ENCODE peak calls at places on chromosome 20, in four cellular contexts. One of them, this sample, is unnamed.

GRCh38 chr20:25632940-25633790 is 9.4 kb upstream of the NANP start:
- DNase-seq in kidney tubule cell: peak; percentile 31
- DNase-seq in activated CD4-positive, alpha-beta T cell treated with anti-CD3 and anti-CD28 coated beads, Interleukin-2, amount 10 ng/mL, durations not matched to agents 7 days and 5 days: no peak
- DNase-seq in glomerular endothelial cell: no peak
- DNase-seq in this sample: no peak

GRCh38 chr20:38121741-38122140 is 43.3 kb downstream of the TGM2 start:
- DNase-seq in kidney tubule cell: no peak
- DNase-seq in activated CD4-positive, alpha-beta T cell treated with anti-CD3 and anti-CD28 coated beads, Interleukin-2, amount 10 ng/mL, durations not matched to agents 7 days and 5 days: no peak
- DNase-seq in glomerular endothelial cell: no peak
- DNase-seq in this sample: peak; percentile 50

GRCh38 chr20:4171538-4172116 is 156.3 kb upstream of the RNF24 start:
- DNase-seq in kidney tubule cell: no peak
- DNase-seq in activated CD4-positive, alpha-beta T cell treated with anti-CD3 and anti-CD28 coated beads, Interleukin-2, amount 10 ng/mL, durations not matched to agents 7 days and 5 days: no peak
- DNase-seq in glomerular endothelial cell: no peak
- DNase-seq in this sample: no peak

GRCh38 chr20:20802328-20802727 is 89.9 kb upstream of the RALGAPA2 start:
- DNase-seq in activated CD4-positive, alpha-beta T cell treated with anti-CD3 and anti-CD28 coated beads, Interleukin-2, amount 10 ng/mL, durations not matched to agents 7 days and 5 days: no peak
- DNase-seq in kidney tubule cell: no peak
- DNase-seq in glomerular endothelial cell: peak; percentile 68
- DNase-seq in this sample: no peak

GRCh38 chr20:58366016-58366415 is 23.0 kb upstream of the VAPB start:
- DNase-seq in kidney tubule cell: no peak
- DNase-seq in glomerular endothelial cell: no peak
- DNase-seq in activated CD4-positive, alpha-beta T cell treated with anti-CD3 and anti-CD28 coated beads, Interleukin-2, amount 10 ng/mL, durations not matched to agents 7 days and 5 days: no peak
- DNase-seq in this sample: peak; percentile 66

GRCh38 chr20:41248371-41249024 is 69.0 kb downstream of the ZHX3 start:
- DNase-seq in glomerular endothelial cell: peak; percentile 94
- DNase-seq in activated CD4-positive, alpha-beta T cell treated with anti-CD3 and anti-CD28 coated beads, Interleukin-2, amount 10 ng/mL, durations not matched to agents 7 days and 5 days: no peak
- DNase-seq in kidney tubule cell: peak; percentile 31
- DNase-seq in this sample: no peak

GRCh38 chr20:44714701-44715494 is at the start of gene CCN5:
- DNase-seq in kidney tubule cell: peak; percentile 74
- DNase-seq in activated CD4-positive, alpha-beta T cell treated with anti-CD3 and anti-CD28 coated beads, Interleukin-2, amount 10 ng/mL, durations not matched to agents 7 days and 5 days: no peak
- DNase-seq in glomerular endothelial cell: no peak
- DNase-seq in this sample: no peak

GRCh38 chr20:891121-892080 is 24.7 kb downstream of the ANGPT4 start:
- DNase-seq in activated CD4-positive, alpha-beta T cell treated with anti-CD3 and anti-CD28 coated beads, Interleukin-2, amount 10 ng/mL, durations not matched to agents 7 days and 5 days: no peak
- DNase-seq in kidney tubule cell: peak; percentile 95
- DNase-seq in glomerular endothelial cell: no peak
- DNase-seq in this sample: no peak

GRCh38 chr20:53048387-53048786 is 76.2 kb downstream of the TSHZ2 start:
- DNase-seq in glomerular endothelial cell: no peak
- DNase-seq in kidney tubule cell: no peak
- DNase-seq in activated CD4-positive, alpha-beta T cell treated with anti-CD3 and anti-CD28 coated beads, Interleukin-2, amount 10 ng/mL, durations not matched to agents 7 days and 5 days: no peak
- DNase-seq in this sample: no peak

GRCh38 chr20:53595018-53595378 is 1.4 kb upstream of the ZNF217 start:
- DNase-seq in activated CD4-positive, alpha-beta T cell treated with anti-CD3 and anti-CD28 coated beads, Interleukin-2, amount 10 ng/mL, durations not matched to agents 7 days and 5 days: no peak
- DNase-seq in glomerular endothelial cell: no peak
- DNase-seq in kidney tubule cell: no peak
- DNase-seq in this sample: no peak

GRCh38 chr20:37220796-37221195 is 40.8 kb downstream of the GHRH start:
- DNase-seq in activated CD4-positive, alpha-beta T cell treated with anti-CD3 and anti-CD28 coated beads, Interleukin-2, amount 10 ng/mL, durations not matched to agents 7 days and 5 days: no peak
- DNase-seq in kidney tubule cell: no peak
- DNase-seq in glomerular endothelial cell: no peak
- DNase-seq in this sample: peak; percentile 22

GRCh38 chr20:48679603-48680002 is 148.2 kb downstream of the PREX1 start:
- DNase-seq in activated CD4-positive, alpha-beta T cell treated with anti-CD3 and anti-CD28 coated beads, Interleukin-2, amount 10 ng/mL, durations not matched to agents 7 days and 5 days: no peak
- DNase-seq in kidney tubule cell: no peak
- DNase-seq in glomerular endothelial cell: no peak
- DNase-seq in this sample: no peak

GRCh38 chr20:35952480-35953410 is 1.6 kb downstream of the SCAND1 start:
- DNase-seq in glomerular endothelial cell: no peak
- DNase-seq in activated CD4-positive, alpha-beta T cell treated with anti-CD3 and anti-CD28 coated beads, Interleukin-2, amount 10 ng/mL, durations not matched to agents 7 days and 5 days: peak; percentile 15
- DNase-seq in kidney tubule cell: peak; percentile 48
- DNase-seq in this sample: no peak

GRCh38 chr20:19875746-19876145 is 117.7 kb downstream of the RIN2 start:
- DNase-seq in kidney tubule cell: no peak
- DNase-seq in glomerular endothelial cell: no peak
- DNase-seq in activated CD4-positive, alpha-beta T cell treated with anti-CD3 and anti-CD28 coated beads, Interleukin-2, amount 10 ng/mL, durations not matched to agents 7 days and 5 days: no peak
- DNase-seq in this sample: peak; percentile 89

GRCh38 chr20:49351775-49352174 is 73.9 kb upstream of the ZNFX1 start:
- DNase-seq in kidney tubule cell: no peak
- DNase-seq in glomerular endothelial cell: no peak
- DNase-seq in activated CD4-positive, alpha-beta T cell treated with anti-CD3 and anti-CD28 coated beads, Interleukin-2, amount 10 ng/mL, durations not matched to agents 7 days and 5 days: no peak
- DNase-seq in this sample: no peak

GRCh38 chr20:38825901-38826625 is 20.6 kb downstream of the PPP1R16B start:
- DNase-seq in kidney tubule cell: peak; percentile 62
- DNase-seq in activated CD4-positive, alpha-beta T cell treated with anti-CD3 and anti-CD28 coated beads, Interleukin-2, amount 10 ng/mL, durations not matched to agents 7 days and 5 days: no peak
- DNase-seq in glomerular endothelial cell: no peak
- DNase-seq in this sample: no peak

GRCh38 chr20:61263084-61263695 is 11.1 kb downstream of the CDH4 start:
- DNase-seq in glomerular endothelial cell: no peak
- DNase-seq in activated CD4-positive, alpha-beta T cell treated with anti-CD3 and anti-CD28 coated beads, Interleukin-2, amount 10 ng/mL, durations not matched to agents 7 days and 5 days: peak; percentile 36
- DNase-seq in kidney tubule cell: peak; percentile 21
- DNase-seq in this sample: peak; percentile 68

GRCh38 chr20:4289875-4290274 is 274.5 kb upstream of the RNF24 start:
- DNase-seq in glomerular endothelial cell: no peak
- DNase-seq in activated CD4-positive, alpha-beta T cell treated with anti-CD3 and anti-CD28 coated beads, Interleukin-2, amount 10 ng/mL, durations not matched to agents 7 days and 5 days: no peak
- DNase-seq in kidney tubule cell: no peak
- DNase-seq in this sample: no peak

GRCh38 chr20:6866741-6867140 is 99.3 kb downstream of the BMP2 start:
- DNase-seq in activated CD4-positive, alpha-beta T cell treated with anti-CD3 and anti-CD28 coated beads, Interleukin-2, amount 10 ng/mL, durations not matched to agents 7 days and 5 days: no peak
- DNase-seq in glomerular endothelial cell: no peak
- DNase-seq in kidney tubule cell: peak; percentile 65
- DNase-seq in this sample: no peak